ENCODE peak calls at places on chromosomes 7 and 10, in seven cellular contexts. C is CD8-positive, alpha-beta T cell; E is fibroblast of the aortic adventitia; D is HepG2; T is suprapubic skin; I is ovary; O is psoas muscle. A is an unnamed sample.

GRCh38 chr7:158051372-158051760 is 536.3 kb downstream of the PTPRN2 start:
- DNase-seq in C (no peak), E (no peak), D (no peak), T (no peak), I (no peak), O (no peak), A (peak; percentile 25)

GRCh38 chr7:82594665-82595064 is 151.1 kb upstream of the CACNA2D1 start:
- DNase-seq in C (no peak), E (no peak), D (no peak), T (no peak), I (no peak), O (no peak), A (no peak)

GRCh38 chr10:5547934-5548660 is 23.3 kb downstream of the CALML3 start:
- DNase-seq in C (no peak), E (peak; percentile 49), D (peak; percentile 97), T (peak; percentile 81), I (no peak), O (peak; percentile 9), A (peak; percentile 63)

GRCh38 chr7:32059289-32060045 is 10.7 kb downstream of the PDE1C start:
- DNase-seq in C (no peak), E (peak; percentile 12), D (no peak), T (no peak), I (no peak), O (no peak), A (no peak)

GRCh38 chr7:127514499-127514898 is 70.9 kb downstream of the GCC1 start:
- DNase-seq in C (no peak), E (peak; percentile 54), D (peak; percentile 23), T (no peak), I (no peak), O (no peak), A (no peak)

GRCh38 chr10:68781613-68782574 is 45.4 kb upstream of the STOX1 start:
- DNase-seq in C (no peak), E (no peak), D (no peak), T (no peak), I (no peak), O (no peak), A (no peak)

GRCh38 chr7:116554436-116554835 is 29.6 kb downstream of the CAV1 start:
- DNase-seq in C (no peak), E (peak; percentile 57), D (no peak), T (no peak), I (no peak), O (no peak), A (no peak)

GRCh38 chr7:33885290-33886005 is 19.9 kb upstream of the BMPER start:
- DNase-seq in C (no peak), E (no peak), D (no peak), T (no peak), I (no peak), O (no peak), A (no peak)

GRCh38 chr7:119783799-119784198 is 489.2 kb upstream of the KCND2 start:
- DNase-seq in C (no peak), E (peak; percentile 26), D (no peak), T (no peak), I (peak; percentile 17), O (no peak), A (no peak)

GRCh38 chr10:63720072-63720537 is 198.9 kb downstream of the REEP3 start:
- DNase-seq in C (peak; percentile 13), E (peak; percentile 62), D (peak; percentile 48), T (no peak), I (peak; percentile 60), O (no peak), A (no peak)

GRCh38 chr10:94005050-94005449 is 11.3 kb downstream of the PLCE1 start:
- DNase-seq in C (no peak), E (peak; percentile 74), D (no peak), T (no peak), I (no peak), O (no peak), A (no peak)

GRCh38 chr10:11218395-11218794 is 200.7 kb downstream of the CELF2 start:
- DNase-seq in C (no peak), E (no peak), D (no peak), T (no peak), I (no peak), O (no peak), A (no peak)

GRCh38 chr7:36390199-36391090 is 783 bp downstream of the ANLN start:
- DNase-seq in C (peak; percentile 19), E (peak; percentile 78), D (peak; percentile 73), T (no peak), I (peak; percentile 50), O (peak; percentile 62), A (peak; percentile 69)

GRCh38 chr10:11874568-11875182 is 51.5 kb downstream of the PROSER2 start:
- DNase-seq in C (no peak), E (peak; percentile 58), D (peak; percentile 80), T (no peak), I (peak; percentile 67), O (no peak), A (peak; percentile 52)

GRCh38 chr10:27844223-27844622 is 98.6 kb upstream of the MKX start:
- DNase-seq in C (no peak), E (no peak), D (no peak), T (no peak), I (no peak), O (no peak), A (no peak)
- H3K4me3 ChIP-seq in C (no peak overlapping the region), E (no peak overlapping the region), D (no peak overlapping the region), T (no peak overlapping the region), I (no peak overlapping the region), O (no peak overlapping the region), A (no peak overlapping the region)

GRCh38 chr7:45366432-45366831 is 207.7 kb upstream of the ADCY1 start:
- DNase-seq in C (no peak), E (no peak), D (no peak), T (no peak), I (no peak), O (no peak), A (no peak)
- H3K4me3 ChIP-seq in C (no peak overlapping the region), E (no peak overlapping the region), D (no peak overlapping the region), T (no peak overlapping the region), I (no peak overlapping the region), O (no peak overlapping the region), A (no peak overlapping the region)

GRCh38 chr10:112525215-112525614 is 78.2 kb downstream of the VTI1A start:
- DNase-seq in C (no peak), E (no peak), D (no peak), T (no peak), I (no peak), O (no peak), A (no peak)

GRCh38 chr10:112524637-112525036 is 77.6 kb downstream of the VTI1A start:
- DNase-seq in C (no peak), E (no peak), D (no peak), T (no peak), I (no peak), O (no peak), A (no peak)

GRCh38 chr10:112526130-112526529 is 79.1 kb downstream of the VTI1A start:
- DNase-seq in C (no peak), E (no peak), D (no peak), T (no peak), I (no peak), O (no peak), A (no peak)

GRCh38 chr10:112528235-112528634 is 81.2 kb downstream of the VTI1A start:
- DNase-seq in C (no peak), E (no peak), D (no peak), T (no peak), I (no peak), O (no peak), A (no peak)

GRCh38 chr10:112526906-112527305 is 79.9 kb downstream of the VTI1A start:
- DNase-seq in C (no peak), E (peak; percentile 33), D (no peak), T (no peak), I (no peak), O (no peak), A (no peak)
- H3K4me3 ChIP-seq in C (no peak overlapping the region), E (peak overlapping the region; percentile 36), D (no peak overlapping the region), T (no peak overlapping the region), I (no peak overlapping the region), O (peak overlapping the region; percentile 3), A (peak overlapping the region; percentile 8)

GRCh38 chr10:22618081-22618785 is 96.1 kb downstream of the PIP4K2A start:
- DNase-seq in C (no peak), E (peak; percentile 87), D (peak; percentile 84), T (no peak), I (no peak), O (no peak), A (no peak)

GRCh38 chr10:22619111-22619510 is 95.3 kb downstream of the PIP4K2A start:
- DNase-seq in C (no peak), E (no peak), D (no peak), T (no peak), I (no peak), O (no peak), A (no peak)

GRCh38 chr10:22615819-22616499 is 98.4 kb downstream of the PIP4K2A start:
- DNase-seq in C (no peak), E (peak; percentile 56), D (peak; percentile 72), T (no peak), I (no peak), O (no peak), A (peak; percentile 73)

GRCh38 chr10:22615101-22615500 is 99.3 kb downstream of the PIP4K2A start:
- DNase-seq in C (no peak), E (no peak), D (no peak), T (no peak), I (no peak), O (no peak), A (no peak)

GRCh38 chr10:22617516-22617915 is 96.9 kb downstream of the PIP4K2A start:
- DNase-seq in C (no peak), E (no peak), D (no peak), T (no peak), I (no peak), O (no peak), A (no peak)
- H3K4me3 ChIP-seq in C (no peak overlapping the region), E (no peak overlapping the region), D (no peak overlapping the region), T (no peak overlapping the region), I (no peak overlapping the region), O (no peak overlapping the region), A (no peak overlapping the region)

GRCh38 chr10:62046522-62047239 is 145.2 kb downstream of the ARID5B start:
- DNase-seq in C (no peak), E (peak; percentile 81), D (peak; percentile 67), T (no peak), I (peak; percentile 63), O (no peak), A (peak; percentile 77)
- H3K4me3 ChIP-seq in C (no peak overlapping the region), E (no peak overlapping the region), D (no peak overlapping the region), T (no peak overlapping the region), I (no peak overlapping the region), O (peak overlapping the region; percentile 38), A (no peak overlapping the region)

DNA sequence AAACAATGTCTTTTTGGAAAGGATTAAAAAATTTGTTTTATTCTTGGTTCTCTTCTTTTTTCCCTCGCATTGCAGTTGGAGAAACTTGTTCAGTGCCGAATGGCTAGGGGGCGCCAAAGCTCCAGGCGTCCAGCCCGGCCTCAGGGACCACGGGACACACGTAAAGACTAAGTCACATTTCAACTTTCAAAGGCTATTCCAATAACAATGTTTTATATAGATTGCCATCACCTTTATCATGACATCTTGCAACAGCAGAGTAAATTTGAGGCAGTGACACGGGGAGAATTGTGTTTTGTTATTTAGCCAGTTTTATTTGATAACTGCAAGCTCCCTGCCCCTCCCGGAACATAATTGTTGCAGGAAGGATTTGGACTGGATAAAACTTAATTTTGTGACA is 2.2 kb upstream of the IGFBP3 start:
- DNase-seq in C (peak; percentile 31), E (peak; percentile 81), D (peak; percentile 23), T (no peak), I (peak; percentile 83), O (peak; percentile 73), A (peak; percentile 85)
- H3K4me3 ChIP-seq in C (peak overlapping the region; percentile 48), E (no peak overlapping the region), D (no peak overlapping the region), T (peak overlapping the region; percentile 55), I (no peak overlapping the region), O (peak overlapping the region; percentile 65), A (peak overlapping the region; percentile 56)

A was measured in sigmoid colon.